ENCODE peak calls at places on chromosomes 4 and X, in ten cellular contexts. V is upper lobe of right lung; R is kidney tubule cell; D is T-cell; T is activated gamma-delta T cell treated with Interleukin-2 at 50 U/mL for 16 hours; I is GM23338; J is stimulated activated CD8-positive, alpha-beta memory T cell treated with anti-CD3 and anti-CD28 coated beads, Interleukin-2, amount 100 ng/mL, for 1 hour; Q is amygdala; A is GM04504; H is psoas muscle. N is an unnamed sample.

GRCh38 chr4:147782087-147782781 is 50.3 kb downstream of the ARHGAP10 start:
- DNase-seq in V (no peak), R (peak; percentile 52), D (no peak), T (no peak), I (no peak), J (no peak), Q (no peak), A (no peak), H (no peak), N (no peak)

GRCh38 chrX:110036162-110037033 is 33.5 kb downstream of the TMEM164 start:
- DNase-seq in V (no peak), R (no peak), D (no peak), T (no peak), I (no peak), J (no peak), Q (no peak), A (no peak), H (no peak), N (no peak)

GRCh38 chr4:113899260-113900177 is 79.9 kb downstream of the ARSJ start:
- DNase-seq in V (no peak), R (peak; percentile 85), D (peak; percentile 50), T (peak; percentile 16), I (no peak), J (no peak), Q (no peak), A (no peak), H (no peak), N (peak; percentile 18)

GRCh38 chr4:19936471-19936870 is 315.2 kb upstream of the SLIT2 start:
- DNase-seq in V (no peak), R (peak; percentile 78), D (no peak), T (no peak), I (no peak), J (no peak), Q (no peak), A (peak; percentile 67), H (no peak), N (no peak)

GRCh38 chr4:146550161-146550560 is 28.4 kb upstream of the SLC10A7 start:
- DNase-seq in V (no peak), R (no peak), D (no peak), T (no peak), I (no peak), J (no peak), Q (no peak), A (no peak), H (no peak), N (no peak)

GRCh38 chr4:76374744-76375143 is 46.2 kb downstream of the CCDC158 start:
- DNase-seq in V (no peak), R (no peak), D (no peak), T (no peak), I (no peak), J (no peak), Q (no peak), A (no peak), H (no peak), N (no peak)

GRCh38 chrX:115372026-115372610 is 82.6 kb downstream of the LUZP4 start:
- DNase-seq in V (no peak), R (peak; percentile 77), D (no peak), T (no peak), I (peak; percentile 46), J (no peak), Q (no peak), A (peak; percentile 31), H (no peak), N (no peak)

GRCh38 chr4:145179201-145179860 is 1.1 kb downstream of the OTUD4 start:
- DNase-seq in V (peak; percentile 93), R (peak; percentile 67), D (peak; percentile 60), T (peak; percentile 71), I (peak; percentile 48), J (peak; percentile 61), Q (peak; percentile 67), A (no peak), H (peak; percentile 81), N (peak; percentile 63)

GRCh38 chrX:13373807-13374187 is 53.9 kb upstream of the ATXN3L start:
- DNase-seq in V (no peak), R (peak; percentile 56), D (no peak), T (no peak), I (no peak), J (no peak), Q (no peak), A (peak; percentile 77), H (no peak), N (no peak)

GRCh38 chr4:113636877-113637276 is 124.7 kb downstream of the CAMK2D start:
- DNase-seq in V (no peak), R (peak; percentile 60), D (peak; percentile 15), T (peak; percentile 26), I (no peak), J (no peak), Q (no peak), A (no peak), H (no peak), N (peak; percentile 7)

GRCh38 chr4:47623916-47624554 is 139.0 kb downstream of the ATP10D start:
- DNase-seq in V (no peak), R (peak; percentile 26), D (no peak), T (no peak), I (no peak), J (no peak), Q (no peak), A (no peak), H (no peak), N (no peak)

GRCh38 chr4:1244978-1245471 is 3.9 kb downstream of the CTBP1 start:
- DNase-seq in V (no peak), R (no peak), D (no peak), T (no peak), I (no peak), J (no peak), Q (no peak), A (no peak), H (peak; percentile 30), N (no peak)

GRCh38 chr4:28350485-28350884 is 1489.8 kb downstream of the STIM2 start:
- DNase-seq in V (no peak), R (no peak), D (no peak), T (no peak), I (no peak), J (no peak), Q (no peak), A (peak; percentile 28), H (no peak), N (no peak)

GRCh38 chr4:81214518-81215218 is 354 bp downstream of the PRKG2 start:
- DNase-seq in V (peak; percentile 70), R (peak; percentile 7), D (no peak), T (no peak), I (peak; percentile 78), J (no peak), Q (peak; percentile 16), A (no peak), H (no peak), N (no peak)

GRCh38 chrX:31279359-31279758 is 207.5 kb upstream of the FTHL17 start:
- DNase-seq in V (no peak), R (peak; percentile 50), D (no peak), T (no peak), I (peak; percentile 26), J (no peak), Q (no peak), A (no peak), H (no peak), N (no peak)

GRCh38 chr4:1506956-1507721 is 100.9 kb upstream of the NKX1-1 start:
- DNase-seq in V (peak; percentile 27), R (no peak), D (no peak), T (no peak), I (no peak), J (no peak), Q (no peak), A (no peak), H (peak; percentile 19), N (no peak)

GRCh38 chr4:93359609-93360008 is 468.9 kb upstream of the ATOH1 start:
- DNase-seq in V (no peak), R (no peak), D (no peak), T (no peak), I (no peak), J (no peak), Q (no peak), A (no peak), H (no peak), N (no peak)

GRCh38 chr4:102519925-102520324 is 18.8 kb downstream of the NFKB1 start:
- DNase-seq in V (no peak), R (no peak), D (no peak), T (no peak), I (no peak), J (no peak), Q (no peak), A (no peak), H (no peak), N (no peak)

GRCh38 chr4:1080961-1081688 is 32.2 kb downstream of the RNF212 start:
- DNase-seq in V (no peak), R (peak; percentile 58), D (no peak), T (no peak), I (peak; percentile 34), J (no peak), Q (no peak), A (no peak), H (no peak), N (no peak)

GRCh38 chr4:152258391-152258790 is 277.5 kb downstream of the FBXW7 start:
- DNase-seq in V (no peak), R (no peak), D (no peak), T (no peak), I (no peak), J (no peak), Q (no peak), A (no peak), H (no peak), N (no peak)

GRCh38 chr4:183288955-183289354 is 31.1 kb downstream of the CLDN22 start:
- DNase-seq in V (no peak), R (no peak), D (no peak), T (no peak), I (peak; percentile 4), J (no peak), Q (no peak), A (no peak), H (no peak), N (no peak)

GRCh38 chr4:107683873-107684272 is 36.2 kb downstream of the PAPSS1 start:
- DNase-seq in V (no peak), R (no peak), D (no peak), T (no peak), I (no peak), J (no peak), Q (no peak), A (no peak), H (no peak), N (no peak)

GRCh38 chrX:49203536-49203935 is 3.5 kb upstream of the SYP start:
- DNase-seq in V (no peak), R (no peak), D (no peak), T (no peak), I (no peak), J (no peak), Q (no peak), A (no peak), H (no peak), N (no peak)

GRCh38 chrX:31038585-31039326 is 33.1 kb downstream of the FTHL17 start:
- DNase-seq in V (no peak), R (peak; percentile 30), D (no peak), T (no peak), I (peak; percentile 58), J (no peak), Q (no peak), A (peak; percentile 3), H (no peak), N (no peak)

GRCh38 chr4:44660396-44660795 is 9.0 kb upstream of the YIPF7 start:
- DNase-seq in V (no peak), R (no peak), D (no peak), T (no peak), I (no peak), J (no peak), Q (no peak), A (no peak), H (no peak), N (no peak)

GRCh38 chr4:94995684-94996394 is 238.1 kb downstream of the BMPR1B start:
- DNase-seq in V (no peak), R (peak; percentile 48), D (no peak), T (no peak), I (peak; percentile 58), J (no peak), Q (peak; percentile 8), A (no peak), H (peak; percentile 58), N (no peak)

GRCh38 chrX:116318672-116319071 is 117.7 kb upstream of the SLC6A14 start:
- DNase-seq in V (no peak), R (peak; percentile 40), D (no peak), T (no peak), I (no peak), J (no peak), Q (no peak), A (no peak), H (no peak), N (no peak)

GRCh38 chrX:9609987-9610386 is 145.1 kb downstream of the TBL1X start:
- DNase-seq in V (no peak), R (no peak), D (no peak), T (no peak), I (no peak), J (no peak), Q (no peak), A (no peak), H (no peak), N (no peak)

N was measured in activated effector memory CD4-positive, alpha-beta T cell treated with Interleukin-2 at 50 U/mL for 16 hours.